ENCODE peak calls at places on chromosomes 16 and 17, in eight cellular contexts. J is AML-193, C is kidney, N is nephron progenitor cell, W is omental fat pad, A is amniotic stem cell, Q is AG08395, I is DMS153. F is an unnamed sample.

GRCh38 chr17:56602292-56603130 is 9.0 kb downstream of the NOG start:
- DNase-seq in J (no peak), C (no peak), N (no peak), W (no peak), A (no peak), Q (no peak), I (no peak), F (peak; percentile 60)

GRCh38 chr17:28549274-28550132 is 2.9 kb downstream of the UNC119 start:
- DNase-seq in J (peak; percentile 30), C (peak; percentile 56), N (no peak), W (no peak), A (no peak), Q (no peak), I (no peak), F (peak; percentile 79)

GRCh38 chr17:83024205-83024971 is 55.0 kb upstream of the METRNL start:
- DNase-seq in J (no peak), C (no peak), N (no peak), W (no peak), A (no peak), Q (no peak), I (no peak), F (no peak)

GRCh38 chr17:32016231-32016630 is 9.0 kb downstream of the LRRC37B start:
- DNase-seq in J (no peak), C (no peak), N (no peak), W (no peak), A (no peak), Q (no peak), I (no peak), F (no peak)

GRCh38 chr16:49637933-49638695 is 217.8 kb downstream of the ZNF423 start:
- DNase-seq in J (no peak), C (no peak), N (no peak), W (no peak), A (no peak), Q (no peak), I (no peak), F (no peak)

GRCh38 chr17:57051886-57052342 is 33.1 kb upstream of the AKAP1 start:
- DNase-seq in J (no peak), C (no peak), N (no peak), W (no peak), A (no peak), Q (no peak), I (peak; percentile 94), F (no peak)

GRCh38 chr16:4837733-4838501 is 9.2 kb downstream of the GLYR1 start:
- DNase-seq in J (no peak), C (no peak), N (no peak), W (no peak), A (no peak), Q (no peak), I (no peak), F (no peak)

GRCh38 chr17:42049834-42050359 is 504 bp downstream of the C17orf113 start:
- DNase-seq in J (no peak), C (no peak), N (no peak), W (no peak), A (no peak), Q (no peak), I (no peak), F (no peak)

GRCh38 chr16:27824006-27824405 is 239.5 kb downstream of the GSG1L start:
- DNase-seq in J (no peak), C (no peak), N (no peak), W (no peak), A (no peak), Q (no peak), I (no peak), F (no peak)

GRCh38 chr16:29678691-29679267 is at the start of gene QPRT:
- DNase-seq in J (no peak), C (no peak), N (peak; percentile 81), W (no peak), A (no peak), Q (peak; percentile 50), I (no peak), F (no peak)

GRCh38 chr16:31460582-31461002 is 1.3 kb downstream of the ARMC5 start:
- DNase-seq in J (peak; percentile 60), C (peak; percentile 68), N (no peak), W (no peak), A (peak; percentile 60), Q (peak; percentile 55), I (no peak), F (no peak)

GRCh38 chr17:60481604-60482003 is 44.4 kb downstream of the APPBP2 start:
- DNase-seq in J (no peak), C (no peak), N (no peak), W (no peak), A (no peak), Q (no peak), I (no peak), F (no peak)

GRCh38 chr16:50646345-50646744 is 34.8 kb downstream of the SNX20 start:
- DNase-seq in J (no peak), C (no peak), N (no peak), W (no peak), A (no peak), Q (no peak), I (no peak), F (no peak)

GRCh38 chr17:13084420-13084819 is 66.6 kb upstream of the ELAC2 start:
- DNase-seq in J (no peak), C (no peak), N (no peak), W (no peak), A (no peak), Q (no peak), I (no peak), F (no peak)

GRCh38 chr17:50204431-50204830 is 3.0 kb upstream of the COL1A1 start:
- DNase-seq in J (no peak), C (peak; percentile 17), N (no peak), W (no peak), A (no peak), Q (no peak), I (no peak), F (no peak)

F was measured in T-cell.